ENCODE peak calls at places on chromosomes 4 and X, in eight cellular contexts. X is CD8-positive, alpha-beta T cell; Y is putamen; P is AG04450; W is stimulated activated naive B cell treated with anti-CD40 and anti-IgM and Interleukin-4, amounts not matched to agents 10 μg/mL and 1 μg/mL and 100 μg/mL, for 72 hours; B is GM13977; G is cardiac fibroblast; Z is osteocyte. U is an unnamed sample.

GRCh38 chrX:98338544-98338943 is 1454.8 kb downstream of the RPA4 start:
- DNase-seq in G (no peak), X (no peak), Z (no peak), B (no peak), W (no peak), P (no peak), Y (no peak), U (no peak)

GRCh38 chrX:123167621-123168020 is 16.5 kb upstream of the GRIA3 start:
- DNase-seq in G (no peak), B (no peak), X (no peak), Y (no peak), W (no peak), P (no peak), Z (no peak), U (no peak)

GRCh38 chr4:117491531-117491930 is 406.2 kb upstream of the TRAM1L1 start:
- DNase-seq in G (no peak), P (no peak), B (no peak), W (no peak), Z (no peak), Y (no peak), X (no peak), U (no peak)

GRCh38 chrX:69216446-69216845 is 51.2 kb upstream of the PJA1 start:
- DNase-seq in B (no peak), P (no peak), G (no peak), Y (no peak), X (no peak), Z (no peak), W (no peak), U (no peak)

GRCh38 chrX:66221856-66222255 is 57.8 kb downstream of the HEPH start:
- DNase-seq in B (no peak), P (no peak), Y (no peak), G (no peak), Z (no peak), X (no peak), W (no peak), U (no peak)

GRCh38 chr4:24675723-24676122 is 91.4 kb upstream of the DHX15 start:
- DNase-seq in P (no peak), B (no peak), Z (no peak), X (no peak), Y (no peak), W (no peak), G (no peak), U (peak; percentile 92)

GRCh38 chr4:60884545-60884944 is 315.6 kb upstream of the ADGRL3 start:
- DNase-seq in X (no peak), P (no peak), W (no peak), G (peak; percentile 8), B (no peak), Z (no peak), Y (no peak), U (no peak)

GRCh38 chr4:163681208-163681821 is 186.8 kb downstream of the TMA16 start:
- DNase-seq in Z (no peak), W (peak; percentile 18), Y (no peak), B (peak; percentile 56), G (peak; percentile 37), X (no peak), P (no peak), U (peak; percentile 47)

GRCh38 chr4:140754918-140755810 is 1.0 kb downstream of the TBC1D9 start:
- DNase-seq in B (no peak), P (no peak), Y (no peak), Z (no peak), W (no peak), G (no peak), X (no peak), U (no peak)

GRCh38 chr4:99803702-99804101 is 12.9 kb upstream of the DAPP1 start:
- DNase-seq in W (no peak), Z (no peak), G (no peak), P (no peak), B (no peak), Y (no peak), X (no peak), U (no peak)

GRCh38 chr4:113921089-113921842 is 58.2 kb downstream of the ARSJ start:
- DNase-seq in W (no peak), X (no peak), Z (no peak), Y (no peak), B (no peak), G (no peak), P (no peak), U (no peak)

GRCh38 chr4:186669159-186669720 is 54.4 kb downstream of the FAT1 start:
- DNase-seq in W (no peak), Z (no peak), B (no peak), Y (peak; percentile 68), P (peak; percentile 34), X (no peak), G (peak; percentile 83), U (no peak)

GRCh38 chrX:13029831-13030771 is 14.3 kb downstream of the FAM9C start:
- DNase-seq in Z (no peak), B (no peak), G (peak; percentile 15), Y (no peak), P (no peak), X (no peak), W (no peak), U (no peak)

GRCh38 chrX:101136235-101136634 is 38.2 kb downstream of the CENPI start:
- DNase-seq in P (peak; percentile 2), Z (no peak), X (no peak), G (no peak), B (no peak), Y (no peak), W (no peak), U (no peak)

GRCh38 chr4:1693131-1693896 is 9.2 kb upstream of the FAM53A start:
- DNase-seq in Z (no peak), P (peak; percentile 50), G (peak; percentile 86), Y (peak; percentile 58), B (peak; percentile 79), W (peak; percentile 55), X (peak; percentile 48), U (peak; percentile 80)

GRCh38 chr4:71189471-71189870 is 149.3 kb upstream of the SLC4A4 start:
- DNase-seq in Z (no peak), Y (no peak), X (no peak), W (no peak), G (peak; percentile 53), B (no peak), P (peak; percentile 57), U (no peak)

GRCh38 chrX:31894152-31894551 is 822.3 kb upstream of the FTHL17 start:
- DNase-seq in Z (no peak), X (no peak), P (no peak), Y (no peak), B (no peak), W (no peak), G (peak; percentile 1), U (no peak)

GRCh38 chr4:53688186-53688790 is 97.0 kb upstream of the LNX1 start:
- DNase-seq in G (peak; percentile 97), P (peak; percentile 98), B (peak; percentile 9), W (peak; percentile 34), X (no peak), Z (no peak), Y (peak; percentile 46), U (peak; percentile 68)